ENCODE peak calls at places on chromosomes 5 and 9, in seven cellular contexts. G is HepG2, B is A549, I is H1, F is K562, P is endothelial cell of umbilical vein, N is HCT116. A is an unnamed sample.

GRCh38 chr9:121807918-121808278 is 156.5 kb downstream of the DAB2IP start:
- DNase-seq in G (no peak), B (no peak), I (no peak), F (no peak), P (no peak), N (no peak), A (no peak)

GRCh38 chr9:130448771-130449170 is 4.0 kb downstream of the ASS1 start:
- DNase-seq in G (no peak), B (no peak), I (no peak), F (no peak), P (no peak), N (no peak), A (no peak)

GRCh38 chr5:5667136-5667554 is 244.7 kb downstream of the ICE1 start:
- DNase-seq in G (no peak), B (no peak), I (no peak), F (no peak), P (no peak), N (no peak), A (no peak)

GRCh38 chr9:110317921-110318320 is 19.7 kb downstream of the TXNDC8 start:
- DNase-seq in G (no peak), B (no peak), I (no peak), F (no peak), P (no peak), N (no peak), A (no peak)

GRCh38 chr5:34957857-34958690 is 28.7 kb downstream of the DNAJC21 start:
- DNase-seq in G (peak), B (peak), I (no peak), F (peak), P (peak), N (no peak), A (peak)

GRCh38 chr5:145761282-145761681 is 73.9 kb downstream of the PRELID2 start:
- DNase-seq in G (no peak), B (no peak), I (no peak), F (no peak), P (no peak), N (no peak), A (no peak)

GRCh38 chr5:173016621-173017046 is 33.1 kb downstream of the ATP6V0E1 start:
- DNase-seq in G (peak), B (peak), I (no peak), F (no peak), P (peak), N (peak), A (no peak)

GRCh38 chr9:18881740-18882139 is 151.3 kb downstream of the SAXO1 start:
- DNase-seq in G (no peak), B (no peak), I (no peak), F (no peak), P (no peak), N (no peak), A (no peak)

GRCh38 chr5:59587489-59588337 is 305.8 kb downstream of the PDE4D start:
- DNase-seq in G (no peak), B (peak), I (peak), F (no peak), P (peak), N (no peak), A (no peak)

GRCh38 chr9:34710023-34710422 is at the start of gene CCL21:
- DNase-seq in G (no peak), B (no peak), I (no peak), F (no peak), P (peak), N (no peak), A (peak)

GRCh38 chr9:20253635-20254034 is 368.7 kb downstream of the MLLT3 start:
- DNase-seq in G (no peak), B (no peak), I (no peak), F (no peak), P (no peak), N (no peak), A (no peak)

GRCh38 chr9:84846501-84847323 is 177.2 kb downstream of the NTRK2 start:
- DNase-seq in G (no peak), B (no peak), I (no peak), F (no peak), P (no peak), N (no peak), A (no peak)

GRCh38 chr9:106478312-106479099 is 384.5 kb upstream of the ZNF462 start:
- DNase-seq in G (no peak), B (no peak), I (no peak), F (no peak), P (no peak), N (no peak), A (no peak)

GRCh38 chr9:131228988-131229387 is 47.3 kb downstream of the FAM78A start:
- DNase-seq in G (no peak), B (no peak), I (no peak), F (no peak), P (peak), N (no peak), A (no peak)

GRCh38 chr5:56409331-56410190 is 176.4 kb upstream of the ANKRD55 start:
- DNase-seq in G (no peak), B (peak), I (no peak), F (peak), P (peak), N (no peak), A (peak)

GRCh38 chr5:149485655-149486615 is 65.3 kb downstream of the CSNK1A1 start:
- DNase-seq in G (peak), B (peak), I (no peak), F (peak), P (peak), N (peak), A (no peak)

GRCh38 chr9:18861599-18862546 is 171.1 kb downstream of the SAXO1 start:
- DNase-seq in G (no peak), B (no peak), I (peak), F (no peak), P (peak), N (no peak), A (no peak)

GRCh38 chr5:122140900-122141299 is 11.6 kb downstream of the ZNF474 start:
- DNase-seq in G (no peak), B (no peak), I (no peak), F (no peak), P (no peak), N (no peak), A (no peak)

GRCh38 chr9:22157271-22157670 is 148.2 kb upstream of the CDKN2B start:
- DNase-seq in G (no peak), B (peak), I (no peak), F (no peak), P (peak), N (no peak), A (no peak)

GRCh38 chr9:120852240-120853018 is 9.7 kb upstream of the PSMD5 start:
- DNase-seq in G (no peak), B (no peak), I (no peak), F (no peak), P (no peak), N (no peak), A (no peak)

GRCh38 chr5:139294372-139295165 is 1.0 kb downstream of the MATR3 start:
- DNase-seq in G (peak), B (peak), I (peak), F (peak), P (peak), N (peak), A (peak)
- TF ChIP-seq POLR2A in G (peak), B (no peak), I (no peak), F (no peak), P (peak), N (no peak), A (no peak)

GRCh38 chr5:73446631-73447233 is 1.8 kb downstream of the FOXD1 start:
- DNase-seq in G (no peak), B (peak), I (peak), F (peak), P (no peak), N (no peak), A (no peak)
- H3K4me3 ChIP-seq in G (peak), B (peak), I (peak), F (peak), P (no peak), N (peak), A (no peak)

DNA sequence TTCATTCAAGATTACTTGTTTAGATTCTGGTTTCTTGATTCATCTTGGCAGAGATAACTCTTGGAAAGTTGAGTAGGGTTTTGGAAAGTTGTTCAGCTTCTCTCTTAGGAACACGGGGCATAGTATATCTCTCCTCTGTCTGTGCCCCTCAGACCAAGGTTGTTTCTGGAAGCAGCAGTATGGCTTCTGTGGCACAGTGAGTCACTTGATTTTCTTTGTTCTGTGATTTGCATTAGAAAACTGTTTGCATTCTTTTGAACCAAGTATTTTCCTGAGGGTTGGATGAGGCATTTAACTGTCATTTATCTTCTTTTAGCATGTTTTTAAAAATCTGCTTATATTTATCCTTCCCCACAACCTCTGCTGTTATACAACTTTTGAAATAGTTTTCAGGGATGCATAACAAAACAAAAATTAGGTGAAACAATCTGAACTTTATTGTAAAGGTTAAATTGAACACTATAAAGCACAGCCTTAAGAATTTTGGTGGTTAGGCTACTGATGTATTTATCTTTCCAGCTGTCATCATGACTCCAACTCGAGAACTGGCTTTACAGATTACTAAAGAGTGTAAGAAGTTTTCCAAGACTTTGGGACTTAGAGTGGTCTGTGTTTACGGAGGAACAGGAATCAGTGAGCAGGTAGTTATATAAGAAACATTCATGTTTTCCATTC is 26.5 kb downstream of the DDX46 start:
- DNase-seq in G (no peak), B (no peak), I (peak), F (no peak), P (peak), N (no peak), A (no peak)
- TF ChIP-seq MAX in G (no peak), B (no peak), I (no peak), F (no peak), P (no peak), N (no peak), A (no peak)

GRCh38 chr5:133236541-133236951 is 184.7 kb downstream of the HSPA4 start:
- DNase-seq in G (no peak), B (no peak), I (no peak), F (peak), P (no peak), N (no peak), A (no peak)

GRCh38 chr5:133234911-133235310 is 183.1 kb downstream of the HSPA4 start:
- DNase-seq in G (no peak), B (no peak), I (no peak), F (no peak), P (no peak), N (no peak), A (no peak)

GRCh38 chr5:133234273-133234672 is 182.5 kb downstream of the HSPA4 start:
- DNase-seq in G (no peak), B (no peak), I (no peak), F (no peak), P (no peak), N (no peak), A (no peak)

GRCh38 chr5:133236976-133237375 is 185.2 kb downstream of the HSPA4 start:
- DNase-seq in G (no peak), B (no peak), I (no peak), F (no peak), P (no peak), N (no peak), A (no peak)

DNA sequence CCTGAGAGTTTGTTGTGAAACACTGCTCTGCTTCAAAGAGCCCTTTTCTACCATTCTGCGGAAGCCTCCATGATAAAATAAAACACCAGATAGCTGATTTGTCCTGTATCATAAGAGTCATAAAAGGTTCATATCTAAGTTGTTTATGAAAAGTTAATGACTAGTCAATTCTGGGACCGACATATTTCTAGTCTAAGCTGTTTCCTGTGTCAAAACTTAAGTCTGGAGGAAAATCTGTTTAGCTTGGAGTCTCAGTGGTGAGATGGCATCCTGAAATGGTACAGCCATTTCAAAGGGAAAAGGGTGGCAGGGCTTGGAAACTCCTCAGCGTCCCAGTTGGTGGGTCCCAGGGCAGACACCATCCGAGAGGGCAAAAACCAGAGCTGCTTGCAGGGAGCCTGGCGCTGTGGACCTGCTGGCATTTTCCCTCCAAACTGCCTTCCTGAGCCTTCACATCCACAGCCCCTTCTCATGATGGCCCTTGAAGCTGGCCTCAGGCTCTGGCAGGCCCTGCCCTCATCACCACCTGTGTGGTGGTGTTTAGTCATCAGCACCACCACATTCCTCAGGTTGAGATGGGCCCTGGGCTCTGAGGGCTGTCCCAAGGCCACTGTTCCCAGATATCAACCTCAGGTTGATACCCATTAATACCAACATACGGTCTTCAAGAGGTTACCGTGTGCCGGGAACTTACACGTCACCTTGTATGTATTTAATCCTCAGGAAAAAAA is 184.0 kb downstream of the HSPA4 start:
- DNase-seq in G (no peak), B (no peak), I (no peak), F (no peak), P (peak), N (no peak), A (no peak)
- TF ChIP-seq POLR2A in G (no peak), B (no peak), I (no peak), F (no peak), P (no peak), N (no peak), A (no peak)

GRCh38 chr5:75951158-75951557 is 132.0 kb upstream of the SV2C start:
- DNase-seq in G (no peak), B (no peak), I (no peak), F (no peak), P (no peak), N (no peak), A (no peak)

GRCh38 chr5:75948441-75948840 is 134.7 kb upstream of the SV2C start:
- DNase-seq in G (no peak), B (no peak), I (no peak), F (no peak), P (no peak), N (no peak), A (peak)

GRCh38 chr5:75952291-75952690 is 130.9 kb upstream of the SV2C start:
- DNase-seq in G (no peak), B (no peak), I (no peak), F (no peak), P (no peak), N (no peak), A (no peak)

GRCh38 chr5:75951716-75952115 is 131.5 kb upstream of the SV2C start:
- DNase-seq in G (no peak), B (no peak), I (no peak), F (no peak), P (no peak), N (no peak), A (no peak)

GRCh38 chr5:75952963-75953362 is 130.2 kb upstream of the SV2C start:
- DNase-seq in G (no peak), B (no peak), I (no peak), F (no peak), P (no peak), N (no peak), A (no peak)
- H3K4me3 ChIP-seq in G (no peak), B (no peak), I (no peak), F (no peak), P (no peak), N (no peak), A (no peak)

GRCh38 chr9:135077497-135078200 is 9.8 kb upstream of the OLFM1 start:
- DNase-seq in G (no peak), B (no peak), I (peak), F (peak), P (peak), N (no peak), A (peak)

GRCh38 chr9:135079676-135080075 is 7.8 kb upstream of the OLFM1 start:
- DNase-seq in G (no peak), B (no peak), I (no peak), F (no peak), P (no peak), N (no peak), A (no peak)

GRCh38 chr9:135078361-135078821 is 9.1 kb upstream of the OLFM1 start:
- DNase-seq in G (no peak), B (no peak), I (no peak), F (no peak), P (no peak), N (no peak), A (no peak)

GRCh38 chr9:135080286-135081263 is 6.9 kb upstream of the OLFM1 start:
- DNase-seq in G (no peak), B (no peak), I (no peak), F (no peak), P (no peak), N (no peak), A (no peak)

DNA sequence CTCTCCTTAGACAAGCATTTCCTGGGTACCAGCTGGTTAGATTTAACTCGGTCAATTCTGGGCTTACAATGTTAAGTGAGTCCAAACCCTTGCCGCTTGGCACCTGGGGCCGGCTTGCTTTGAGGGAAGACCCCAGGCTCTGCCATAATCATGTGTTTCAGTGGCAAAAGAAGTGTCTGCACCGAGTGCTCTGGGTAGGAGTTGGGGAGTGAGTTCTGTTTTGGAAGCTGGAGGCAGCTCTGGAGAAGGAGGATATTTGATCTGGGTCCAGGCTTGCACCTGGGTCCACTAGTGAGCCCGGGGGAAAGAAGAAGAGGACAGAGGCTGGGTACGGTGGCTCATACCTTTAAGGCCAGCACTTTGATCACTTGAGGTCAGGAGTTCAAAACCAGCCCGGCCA is 8.4 kb upstream of the OLFM1 start:
- DNase-seq in G (no peak), B (no peak), I (peak), F (no peak), P (no peak), N (no peak), A (no peak)
- TF ChIP-seq MAX in G (no peak), B (no peak), I (no peak), F (no peak), P (no peak), N (no peak), A (no peak)

A was measured in NB4.